ENCODE peak calls at places on chromosomes 1 and 21, in four cellular contexts. T is heart right ventricle; V is PC-3; H is CD4-positive, alpha-beta memory T cell. I is an unnamed sample.

GRCh38 chr1:43452789-43453441 is 816 bp downstream of the HYI start:
- DNase-seq in T (no peak), V (peak; percentile 40), H (peak; percentile 9), I (no peak)

GRCh38 chr1:5447479-5448070 is 544.6 kb downstream of the NPHP4 start:
- DNase-seq in T (no peak), V (no peak), H (no peak), I (no peak)

GRCh38 chr1:181504294-181505115 is 21.2 kb downstream of the CACNA1E start:
- DNase-seq in T (no peak), V (peak; percentile 19), H (no peak), I (no peak)

GRCh38 chr1:61124078-61124477 is 41.7 kb downstream of the NFIA start:
- DNase-seq in T (no peak), V (no peak), H (no peak), I (no peak)

GRCh38 chr1:94654031-94654430 is 112.5 kb upstream of the F3 start:
- DNase-seq in T (peak; percentile 18), V (peak; percentile 76), H (no peak), I (no peak)

GRCh38 chr1:147539122-147539575 is 2.2 kb upstream of the BCL9 start:
- DNase-seq in T (peak; percentile 36), V (peak; percentile 95), H (no peak), I (peak; percentile 37)

GRCh38 chr1:183155939-183156338 is 30.1 kb upstream of the LAMC2 start:
- DNase-seq in T (no peak), V (no peak), H (no peak), I (no peak)

GRCh38 chr1:109078317-109078716 is 2.5 kb upstream of the TAF13 start:
- DNase-seq in T (no peak), V (no peak), H (no peak), I (no peak)

GRCh38 chr1:39969531-39970270 is 14.8 kb downstream of the MFSD2A start:
- DNase-seq in T (no peak), V (no peak), H (no peak), I (peak; percentile 81)

GRCh38 chr1:97353094-97353493 is 567.7 kb downstream of the DPYD start:
- DNase-seq in T (no peak), V (no peak), H (no peak), I (no peak)

GRCh38 chr1:150259217-150259616 is 1.6 kb downstream of the CA14 start:
- DNase-seq in T (no peak), V (no peak), H (no peak), I (peak; percentile 37)

GRCh38 chr1:208100906-208101305 is 143.3 kb downstream of the PLXNA2 start:
- DNase-seq in T (no peak), V (no peak), H (no peak), I (no peak)

GRCh38 chr1:26828352-26829093 is 2.0 kb downstream of the ZDHHC18 start:
- DNase-seq in T (no peak), V (no peak), H (no peak), I (peak; percentile 84)

GRCh38 chr1:64754166-64754565 is 9.3 kb downstream of the RAVER2 start:
- DNase-seq in T (no peak), V (no peak), H (no peak), I (no peak)

GRCh38 chr1:197920345-197921117 is 3.4 kb downstream of the LHX9 start:
- DNase-seq in T (no peak), V (no peak), H (peak; percentile 19), I (no peak)

GRCh38 chr1:190084552-190084951 is 393.1 kb downstream of the BRINP3 start:
- DNase-seq in T (no peak), V (peak; percentile 69), H (no peak), I (no peak)

GRCh38 chr1:22808846-22809501 is 98.3 kb downstream of the EPHB2 start:
- DNase-seq in T (peak; percentile 22), V (peak; percentile 24), H (no peak), I (peak; percentile 56)

GRCh38 chr1:203147376-203147775 is 19.9 kb downstream of the ADORA1 start:
- DNase-seq in T (no peak), V (no peak), H (no peak), I (no peak)

GRCh38 chr1:35097224-35097623 is 18.0 kb downstream of the ZMYM1 start:
- DNase-seq in T (no peak), V (no peak), H (no peak), I (no peak)

GRCh38 chr1:167262820-167263219 is 42.1 kb downstream of the POU2F1 start:
- DNase-seq in T (no peak), V (no peak), H (no peak), I (no peak)

GRCh38 chr1:200473698-200474371 is 64.0 kb upstream of the ZNF281 start:
- DNase-seq in T (no peak), V (no peak), H (peak; percentile 15), I (no peak)

GRCh38 chr1:108597041-108597440 is 37.1 kb downstream of the EEIG2 start:
- DNase-seq in T (no peak), V (no peak), H (no peak), I (no peak)

GRCh38 chr21:27145134-27145798 is 178.4 kb upstream of the ADAMTS5 start:
- DNase-seq in T (no peak), V (no peak), H (no peak), I (no peak)

GRCh38 chr1:25561426-25562100 is 18.2 kb downstream of the LDLRAP1 start:
- DNase-seq in T (no peak), V (no peak), H (no peak), I (no peak)

GRCh38 chr21:45989355-45990048 is 7.9 kb downstream of the COL6A1 start:
- DNase-seq in T (peak; percentile 3), V (no peak), H (no peak), I (peak; percentile 27)

GRCh38 chr1:71054281-71054731 is 6.7 kb upstream of the PTGER3 start:
- DNase-seq in T (no peak), V (no peak), H (no peak), I (peak; percentile 59)

GRCh38 chr1:182192215-182192614 is 130.7 kb upstream of the ZNF648 start:
- DNase-seq in T (no peak), V (no peak), H (no peak), I (no peak)

GRCh38 chr1:23601968-23602876 is 42.9 kb upstream of the ID3 start:
- DNase-seq in T (no peak), V (no peak), H (peak; percentile 45), I (no peak)

GRCh38 chr21:44013380-44014088 is 1.4 kb downstream of the TRAPPC10 start:
- DNase-seq in T (no peak), V (peak; percentile 25), H (peak; percentile 36), I (no peak)

GRCh38 chr1:151711044-151711800 is 5.4 kb downstream of the CELF3 start:
- DNase-seq in T (no peak), V (no peak), H (no peak), I (no peak)

GRCh38 chr1:85047472-85048295 is 616 bp downstream of the MCOLN3 start:
- DNase-seq in T (no peak), V (no peak), H (no peak), I (peak; percentile 79)

GRCh38 chr1:51301152-51301843 is 29.1 kb downstream of the TTC39A start:
- DNase-seq in T (no peak), V (no peak), H (no peak), I (no peak)

GRCh38 chr1:168509875-168510594 is 33.8 kb downstream of the XCL2 start:
- DNase-seq in T (no peak), V (no peak), H (no peak), I (no peak)

GRCh38 chr21:35026617-35027557 is 22.2 kb downstream of the RUNX1 start:
- DNase-seq in T (peak; percentile 42), V (no peak), H (peak; percentile 91), I (peak; percentile 76)
- H3K4me1 ChIP-seq in T (no peaks in the 10 kb centered on the region), V (no peaks in the 10 kb centered on the region), H (peaks cover 92% of the 10 kb centered on the region), I (peaks cover 38% of the 10 kb centered on the region)

GRCh38 chr1:178724386-178724733 is 684 bp upstream of the RALGPS2 start:
- DNase-seq in T (no peak), V (no peak), H (no peak), I (no peak)
- H3K27ac ChIP-seq in T (peak overlapping the region; percentile 81), V (peak overlapping the region; percentile 9), H (no peak overlapping the region), I (no peak overlapping the region)

DNA sequence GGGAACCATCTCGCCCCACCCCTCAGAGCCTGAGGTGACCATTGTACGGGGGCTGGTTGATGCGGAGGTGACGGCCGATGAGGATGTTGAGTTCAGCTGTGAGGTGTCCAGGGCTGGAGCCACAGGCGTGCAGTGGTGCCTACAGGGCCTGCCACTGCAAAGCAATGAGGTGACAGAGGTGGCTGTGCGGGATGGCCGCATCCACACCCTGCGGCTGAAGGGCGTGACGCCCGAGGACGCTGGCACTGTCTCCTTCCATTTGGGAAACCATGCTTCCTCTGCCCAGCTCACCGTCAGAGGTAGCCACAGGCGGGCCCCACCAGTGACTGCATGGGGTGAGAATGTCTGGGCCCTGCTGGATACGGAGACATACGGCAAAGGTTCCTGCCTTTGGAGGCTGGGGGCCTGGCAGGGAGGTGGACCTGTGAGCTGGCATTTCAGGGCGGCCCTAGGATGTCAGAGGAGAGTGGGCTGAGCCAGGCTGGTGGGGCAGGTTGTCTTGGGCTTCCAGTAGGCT is 98.5 kb downstream of the TRIM11 start:
- DNase-seq in T (no peak), V (no peak), H (no peak), I (peak; percentile 55)
- H3K36me3 ChIP-seq in T (no peaks in the 10 kb centered on the region), V (no peaks in the 10 kb centered on the region), H (no peaks in the 10 kb centered on the region), I (peaks cover 11% of the 10 kb centered on the region)

DNA sequence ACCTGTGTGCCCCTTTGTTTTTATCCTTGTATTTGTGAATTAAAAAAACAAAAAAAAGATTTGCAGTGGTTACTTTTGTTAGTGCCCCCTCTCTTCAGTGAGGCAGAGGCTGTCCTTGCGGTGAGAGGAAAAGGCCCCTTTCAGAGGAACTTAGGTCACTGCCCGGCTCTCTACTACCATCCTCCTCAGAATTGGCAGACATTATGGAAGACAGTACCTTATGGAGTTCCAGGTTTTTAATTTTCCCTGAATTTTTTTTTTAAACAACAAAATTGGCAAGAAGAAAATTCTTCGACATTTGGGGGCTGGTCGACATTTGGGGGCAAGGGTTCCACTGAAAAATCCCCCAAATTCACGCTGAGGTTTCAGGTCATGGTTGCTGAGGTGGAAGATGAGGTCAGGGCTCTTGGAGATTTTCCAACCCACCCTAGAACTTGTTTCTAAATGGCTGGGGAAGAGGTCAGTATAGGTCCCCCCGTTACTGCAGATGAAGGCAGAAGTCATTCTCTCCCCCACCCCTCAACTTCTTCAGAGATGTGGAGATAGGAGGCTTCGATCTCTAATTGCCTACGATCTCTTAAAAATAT is 5.3 kb downstream of the RXFP4 start:
- DNase-seq in T (no peak), V (no peak), H (no peak), I (no peak)
- H3K4me1 ChIP-seq in T (peaks cover 6% of the 10 kb centered on the region), V (peaks cover 14% of the 10 kb centered on the region), H (peaks cover 36% of the 10 kb centered on the region), I (peaks cover 62% of the 10 kb centered on the region)

GRCh38 chr1:118136511-118136937 is 48.5 kb downstream of the SPAG17 start:
- DNase-seq in T (no peak), V (peak; percentile 67), H (no peak), I (no peak)
- H3K27ac ChIP-seq in T (no peak overlapping the region), V (no peak overlapping the region), H (no peak overlapping the region), I (no peak overlapping the region)

DNA sequence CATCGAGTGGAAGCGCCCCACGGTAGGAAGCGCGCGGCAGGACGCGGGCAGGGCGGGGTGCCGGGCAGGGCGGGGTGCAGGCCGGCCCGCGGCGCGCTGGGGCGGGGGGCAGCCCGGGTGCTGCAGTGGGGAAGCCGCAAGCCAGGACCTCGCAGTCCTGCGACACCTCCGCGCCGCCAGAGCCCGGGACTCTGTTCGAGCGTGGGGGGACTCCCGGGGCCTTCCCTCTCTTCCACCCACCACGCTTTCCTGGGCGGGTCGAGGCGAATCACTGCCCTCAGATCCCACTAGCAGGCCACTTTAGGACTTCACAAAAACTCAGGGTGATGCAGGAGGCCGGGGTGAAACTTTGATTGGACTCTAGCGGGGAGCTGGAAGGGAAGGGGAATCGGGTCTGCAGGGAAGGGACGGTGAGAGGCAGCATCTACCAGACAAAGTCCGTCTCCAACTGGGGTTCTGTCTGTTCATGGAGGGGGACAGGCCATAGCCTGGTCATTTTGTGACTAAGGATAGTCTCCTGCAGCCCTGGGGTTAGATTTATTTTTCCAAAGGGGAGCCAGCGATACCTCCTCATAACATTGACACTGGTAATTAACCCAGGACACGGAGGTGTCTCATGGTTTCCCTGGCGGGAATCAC is 636 bp downstream of the CAPN2 start:
- DNase-seq in T (peak; percentile 41), V (no peak), H (peak; percentile 47), I (peak; percentile 87)
- H3K36me3 ChIP-seq in T (no peaks in the 10 kb centered on the region), V (peaks cover 32% of the 10 kb centered on the region), H (peaks cover 6% of the 10 kb centered on the region), I (no peaks in the 10 kb centered on the region)